ENCODE peak calls at places on chromosome 2, in ten cellular contexts. Q is left kidney; D is A549; R is T-cell; K is activated effector memory CD4-positive, alpha-beta T cell treated with Interleukin-2 at 50 U/mL for 16 hours; Y is COR-L47; U is astrocyte of the spinal cord; H is NCI-H1417; W is C1 segment of cervical spinal cord; O is Kasumi-1. L is an unnamed sample.

GRCh38 chr2:64727843-64728463 is 74.2 kb upstream of the SERTAD2 start:
- DNase-seq in Q (peak; percentile 69), U (no peak), K (no peak), D (no peak), Y (no peak), R (no peak), H (no peak), W (no peak), O (no peak), L (no peak)

GRCh38 chr2:239869272-239870155 is 155.6 kb downstream of the NDUFA10 start:
- DNase-seq in Q (no peak), R (no peak), Y (no peak), D (no peak), W (no peak), H (no peak), U (no peak), K (no peak), O (no peak), L (no peak)

GRCh38 chr2:240440251-240440650 is 4.8 kb downstream of the GPC1 start:
- DNase-seq in Q (no peak), H (no peak), R (no peak), W (no peak), K (no peak), U (no peak), Y (no peak), D (no peak), O (no peak), L (no peak)

GRCh38 chr2:158949300-158949699 is 19.1 kb upstream of the TANC1 start:
- DNase-seq in U (no peak), W (no peak), R (no peak), K (no peak), Q (peak; percentile 65), O (no peak), D (no peak), Y (no peak), H (no peak), L (no peak)

GRCh38 chr2:20650412-20650879 is 452 bp downstream of the HS1BP3 start:
- DNase-seq in D (peak; percentile 34), O (peak; percentile 45), H (peak; percentile 78), R (no peak), W (no peak), K (no peak), Q (peak; percentile 68), Y (peak; percentile 58), U (no peak), L (no peak)

GRCh38 chr2:75605770-75606535 is 40.6 kb upstream of the MRPL19 start:
- DNase-seq in R (no peak), U (peak; percentile 97), Y (no peak), W (no peak), K (no peak), O (no peak), D (peak; percentile 70), H (no peak), Q (peak; percentile 89), L (no peak)

GRCh38 chr2:130358420-130359350 is 2.8 kb downstream of the PTPN18 start:
- DNase-seq in U (no peak), K (no peak), R (no peak), H (no peak), Y (no peak), Q (no peak), D (no peak), O (no peak), W (no peak), L (no peak)

GRCh38 chr2:237867465-237867864 is 8.0 kb downstream of the RAMP1 start:
- DNase-seq in W (no peak), Y (no peak), U (no peak), Q (no peak), H (no peak), O (no peak), D (no peak), K (no peak), R (no peak), L (no peak)

GRCh38 chr2:238238766-238239551 is 879 bp downstream of the HES6 start:
- DNase-seq in Y (peak; percentile 68), W (no peak), H (peak; percentile 77), Q (peak; percentile 70), D (no peak), R (peak; percentile 49), O (no peak), U (no peak), K (peak; percentile 22), L (no peak)

GRCh38 chr2:195486987-195487644 is 169.9 kb upstream of the SLC39A10 start:
- DNase-seq in K (no peak), Y (no peak), R (no peak), W (no peak), H (no peak), Q (no peak), D (peak; percentile 67), U (peak; percentile 74), O (peak; percentile 99), L (peak; percentile 7)

GRCh38 chr2:178700922-178701342 is 106.3 kb downstream of the TTN start:
- DNase-seq in R (no peak), Q (peak; percentile 7), H (no peak), U (peak; percentile 33), Y (peak; percentile 6), D (peak; percentile 48), W (no peak), K (no peak), O (peak; percentile 63), L (peak; percentile 15)

GRCh38 chr2:106956879-106957278 is 70.9 kb upstream of the ST6GAL2 start:
- DNase-seq in W (no peak), U (peak; percentile 98), H (no peak), O (no peak), Q (peak; percentile 22), Y (peak; percentile 30), K (no peak), D (no peak), R (no peak), L (no peak)

GRCh38 chr2:173881886-173882285 is 83.3 kb downstream of the SP3 start:
- DNase-seq in Q (no peak), U (no peak), D (no peak), Y (no peak), W (no peak), K (no peak), R (no peak), H (no peak), O (no peak), L (no peak)

GRCh38 chr2:172465417-172466334 is 38.3 kb downstream of the ITGA6 start:
- DNase-seq in O (peak; percentile 97), R (peak; percentile 49), Q (peak; percentile 81), W (peak; percentile 17), Y (peak; percentile 86), D (peak; percentile 87), H (peak; percentile 54), K (peak; percentile 43), U (peak; percentile 85), L (no peak)

L was measured in HCT116.